ENCODE peak calls at places on chromosomes 16 and 17, in four cellular contexts. T is HCT116, G is MM.1S, L is mammary epithelial cell. Z is an unnamed sample. For H3K79me2, the result is how much of the 10 kb centered on the place peaks cover.

GRCh38 chr16:23754594-23755483 is at the start of gene CHP2:
- DNase-seq in T (no peak), G (no peak), L (peak), Z (peak)

GRCh38 chr17:55301521-55302406 is 37.0 kb downstream of the HLF start:
- DNase-seq in T (no peak), G (no peak), L (no peak), Z (no peak)

GRCh38 chr17:61494325-61495160 is 42.3 kb downstream of the TBX4 start:
- DNase-seq in T (no peak), G (no peak), L (no peak), Z (no peak)

GRCh38 chr17:77728871-77729270 is 229.6 kb upstream of the TNRC6C start:
- DNase-seq in T (no peak), G (no peak), L (no peak), Z (no peak)

GRCh38 chr17:78120971-78121800 is 7.4 kb downstream of the TMC6 start:
- DNase-seq in T (no peak), G (peak), L (no peak), Z (peak)

GRCh38 chr16:66270333-66270927 is 96.1 kb upstream of the CDH5 start:
- DNase-seq in T (peak), G (peak), L (peak), Z (peak)

GRCh38 chr17:73760186-73760758 is 116.0 kb upstream of the SDK2 start:
- DNase-seq in T (no peak), G (no peak), L (no peak), Z (peak)

GRCh38 chr16:4392382-4393242 is 21.0 kb downstream of the VASN start:
- DNase-seq in T (no peak), G (no peak), L (peak), Z (peak)

GRCh38 chr16:12187939-12188673 is 211.6 kb downstream of the SNX29 start:
- DNase-seq in T (no peak), G (no peak), L (no peak), Z (peak)

GRCh38 chr17:31394544-31394943 is 3.1 kb downstream of the RAB11FIP4 start:
- DNase-seq in T (no peak), G (peak), L (no peak), Z (peak)

GRCh38 chr16:50666658-50667496 is 14.2 kb downstream of the SNX20 start:
- DNase-seq in T (no peak), G (no peak), L (no peak), Z (no peak)

GRCh38 chr17:40021471-40021961 is 6.3 kb downstream of the CSF3 start:
- DNase-seq in T (no peak), G (no peak), L (peak), Z (peak)

DNA sequence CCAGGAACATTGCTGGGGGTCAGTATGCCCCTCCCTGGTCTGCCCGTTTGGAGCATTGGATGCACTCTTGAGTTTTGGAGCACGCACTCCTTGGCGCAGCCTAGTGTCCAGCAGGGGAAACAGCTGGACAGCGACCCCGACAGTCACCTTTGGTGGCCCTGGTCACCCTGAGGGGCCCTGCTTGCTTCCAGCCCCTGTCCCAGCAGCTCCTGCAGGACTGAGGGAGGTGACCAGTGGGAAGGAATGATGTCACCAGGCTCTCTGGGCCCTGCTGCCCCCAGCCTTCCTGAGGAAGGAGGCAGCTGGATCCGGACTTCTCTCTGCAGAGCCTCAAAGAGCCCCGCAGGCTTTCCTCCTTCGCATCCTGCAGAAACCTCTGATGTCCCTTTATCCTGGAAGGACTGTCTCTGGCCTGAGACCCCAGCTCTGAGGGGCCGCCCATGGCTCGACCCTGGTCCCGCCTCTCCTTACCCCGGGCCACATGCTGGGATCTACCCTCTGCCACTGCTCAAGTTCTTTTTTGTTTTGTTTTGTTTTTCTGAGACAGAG is 11.8 kb downstream of the ZSCAN10 start:
- DNase-seq in T (no peak), G (no peak), L (no peak), Z (no peak)
- TF ChIP-seq CTCF in T (peak), G (peak), L (no peak), Z (peak)

GRCh38 chr16:78252757-78253156 is 153.3 kb downstream of the WWOX start:
- DNase-seq in T (no peak), G (no peak), L (no peak), Z (no peak)
- H3K27ac ChIP-seq in T (no peak), G (no peak), L (no peak), Z (no peak)

GRCh38 chr17:63378411-63379076 is 67.6 kb downstream of the CYB561 start:
- DNase-seq in T (no peak), G (no peak), L (no peak), Z (no peak)

GRCh38 chr17:63382826-63383225 is 63.3 kb downstream of the CYB561 start:
- DNase-seq in T (no peak), G (no peak), L (no peak), Z (peak)

GRCh38 chr17:63382136-63382535 is 64.0 kb downstream of the CYB561 start:
- DNase-seq in T (no peak), G (no peak), L (no peak), Z (no peak)

GRCh38 chr17:63381101-63381729 is 64.9 kb downstream of the CYB561 start:
- DNase-seq in T (no peak), G (no peak), L (no peak), Z (no peak)

DNA sequence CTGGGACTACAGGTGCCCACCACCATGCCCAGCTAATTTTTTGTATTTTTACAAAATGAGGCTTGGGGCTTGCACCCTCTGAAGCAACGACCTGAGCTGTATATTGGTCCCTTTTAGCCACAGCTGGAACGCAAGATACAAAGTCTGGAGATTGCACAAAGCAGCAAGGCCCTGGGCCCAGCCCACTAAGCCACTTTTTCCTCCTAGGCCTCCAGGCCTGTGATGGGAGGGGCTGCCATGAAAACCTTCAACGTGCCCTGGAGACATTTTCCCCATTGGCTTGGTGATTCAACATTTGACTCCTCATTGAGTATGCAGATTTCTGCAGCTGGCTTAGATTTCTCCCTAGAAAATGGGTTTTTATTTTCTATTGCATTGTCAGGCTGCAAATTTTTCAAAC is 69.2 kb downstream of the CYB561 start:
- DNase-seq in T (no peak), G (no peak), L (no peak), Z (no peak)
- H3K79me2 ChIP-seq in T (under half), G (under half), L (under half), Z (under half)

GRCh38 chr17:48406936-48407567 is 23.0 kb downstream of the SKAP1 start:
- DNase-seq in T (no peak), G (no peak), L (no peak), Z (no peak)
- TF ChIP-seq CTCF in T (no peak), G (no peak), L (no peak), Z (no peak)